ENCODE peak calls at places on chromosomes 4 and X, in seven cellular contexts. C, J, H, G, M, E and W are unnamed samples.

GRCh38 chrX:20144491-20144890 is 2.9 kb upstream of the EIF1AX start:
- DNase-seq in C (no peak), J (peak; percentile 73), H (peak; percentile 8), G (no peak), M (no peak), E (no peak), W (no peak)

GRCh38 chrX:133980832-133981588 is 4.4 kb downstream of the GPC3 start:
- DNase-seq in C (no peak), J (no peak), H (peak; percentile 28), G (no peak), M (no peak), E (no peak), W (no peak)

GRCh38 chr4:14070289-14070880 is 442.9 kb upstream of the BOD1L1 start:
- DNase-seq in C (no peak), J (no peak), H (no peak), G (no peak), M (no peak), E (no peak), W (no peak)

GRCh38 chr4:32485976-32486375 is 1765.8 kb downstream of the PCDH7 start:
- DNase-seq in C (no peak), J (no peak), H (peak; percentile 41), G (no peak), M (no peak), E (no peak), W (no peak)

GRCh38 chrX:39720945-39721344 is 376.8 kb downstream of the BCOR start:
- DNase-seq in C (no peak), J (no peak), H (peak; percentile 36), G (no peak), M (no peak), E (no peak), W (no peak)

GRCh38 chrX:20595928-20596550 is 329.3 kb upstream of the RPS6KA3 start:
- DNase-seq in C (no peak), J (peak; percentile 72), H (peak; percentile 25), G (no peak), M (no peak), E (no peak), W (no peak)

GRCh38 chrX:1389181-1389992 is 2.5 kb downstream of the SLC25A6 start:
- DNase-seq in C (no peak), J (no peak), H (no peak), G (peak; percentile 61), M (no peak), E (no peak), W (no peak)

GRCh38 chr4:1795304-1796195 is 2.5 kb downstream of the FGFR3 start:
- DNase-seq in C (no peak), J (no peak), H (no peak), G (no peak), M (no peak), E (no peak), W (no peak)

GRCh38 chr4:48620093-48620492 is 130.0 kb downstream of the ZAR1 start:
- DNase-seq in C (no peak), J (no peak), H (no peak), G (no peak), M (no peak), E (no peak), W (no peak)

GRCh38 chr4:181685911-181686310 is 557.3 kb upstream of the TENM3 start:
- DNase-seq in C (no peak), J (no peak), H (peak; percentile 68), G (no peak), M (no peak), E (no peak), W (no peak)

GRCh38 chr4:142452132-142452855 is 393.8 kb downstream of the INPP4B start:
- DNase-seq in C (no peak), J (peak; percentile 44), H (peak; percentile 21), G (no peak), M (no peak), E (no peak), W (no peak)

GRCh38 chr4:185778307-185778706 is 33.7 kb downstream of the SORBS2 start:
- DNase-seq in C (no peak), J (peak; percentile 41), H (peak; percentile 23), G (no peak), M (no peak), E (no peak), W (no peak)

GRCh38 chr4:36285784-36286480 is 4.5 kb downstream of the DTHD1 start:
- DNase-seq in C (peak; percentile 15), J (peak; percentile 67), H (no peak), G (no peak), M (no peak), E (peak; percentile 26), W (no peak)

GRCh38 chr4:66639361-66639760 is 905.9 kb downstream of the CENPC start:
- DNase-seq in C (no peak), J (peak; percentile 80), H (peak; percentile 38), G (no peak), M (no peak), E (no peak), W (no peak)

GRCh38 chr4:173919196-173919595 is 364.3 kb downstream of the FBXO8 start:
- DNase-seq in C (no peak), J (no peak), H (no peak), G (no peak), M (no peak), E (no peak), W (no peak)

GRCh38 chr4:83546796-83547195 is 10.9 kb downstream of the GPAT3 start:
- DNase-seq in C (no peak), J (no peak), H (peak; percentile 23), G (no peak), M (no peak), E (no peak), W (no peak)

GRCh38 chr4:101282076-101282844 is 65.1 kb downstream of the PPP3CA start:
- DNase-seq in C (no peak), J (no peak), H (no peak), G (no peak), M (no peak), E (no peak), W (peak; percentile 57)

GRCh38 chr4:184757810-184758209 is 23.9 kb upstream of the CENPU start:
- DNase-seq in C (no peak), J (no peak), H (peak; percentile 79), G (no peak), M (no peak), E (no peak), W (no peak)

GRCh38 chr4:159224412-159224811 is 121.5 kb downstream of the RAPGEF2 start:
- DNase-seq in C (no peak), J (no peak), H (no peak), G (no peak), M (no peak), E (no peak), W (no peak)

GRCh38 chr4:159227378-159227777 is 124.5 kb downstream of the RAPGEF2 start:
- DNase-seq in C (no peak), J (no peak), H (no peak), G (no peak), M (no peak), E (no peak), W (no peak)

GRCh38 chr4:159232465-159233106 is 129.7 kb downstream of the RAPGEF2 start:
- DNase-seq in C (no peak), J (no peak), H (no peak), G (no peak), M (no peak), E (no peak), W (no peak)

GRCh38 chr4:159229164-159229563 is 126.3 kb downstream of the RAPGEF2 start:
- DNase-seq in C (no peak), J (no peak), H (peak; percentile 70), G (no peak), M (no peak), E (no peak), W (no peak)

GRCh38 chr4:159227984-159228383 is 125.1 kb downstream of the RAPGEF2 start:
- DNase-seq in C (peak; percentile 48), J (no peak), H (peak; percentile 90), G (peak; percentile 80), M (no peak), E (no peak), W (no peak)
- H3K27ac ChIP-seq in C (no peak overlapping the region), J (no peak overlapping the region), H (peak overlapping the region; percentile 99), G (peak overlapping the region; percentile 65), M (no peak overlapping the region), E (no peak overlapping the region), W (no peak overlapping the region)

GRCh38 chr4:168830777-168831512 is 179.1 kb downstream of the CBR4 start:
- DNase-seq in C (no peak), J (peak; percentile 35), H (no peak), G (no peak), M (peak; percentile 64), E (no peak), W (no peak)

GRCh38 chr4:168832746-168833575 is 177.1 kb downstream of the CBR4 start:
- DNase-seq in C (no peak), J (no peak), H (no peak), G (peak; percentile 69), M (no peak), E (no peak), W (no peak)

GRCh38 chr4:168831919-168832745 is 177.9 kb downstream of the CBR4 start:
- DNase-seq in C (peak; percentile 32), J (peak; percentile 78), H (peak; percentile 83), G (peak; percentile 85), M (peak; percentile 81), E (peak; percentile 38), W (no peak)

GRCh38 chr4:168835880-168836454 is 174.1 kb downstream of the CBR4 start:
- DNase-seq in C (no peak), J (no peak), H (no peak), G (no peak), M (no peak), E (no peak), W (no peak)

GRCh38 chr4:168831585-168831918 is 178.5 kb downstream of the CBR4 start:
- DNase-seq in C (no peak), J (no peak), H (no peak), G (no peak), M (no peak), E (no peak), W (no peak)
- H3K27ac ChIP-seq in C (peak overlapping the region; percentile 67), J (peak overlapping the region; percentile 14), H (peak overlapping the region; percentile 92), G (peak overlapping the region; percentile 82), M (no peak overlapping the region), E (no peak overlapping the region), W (no peak overlapping the region)

GRCh38 chr4:176780995-176781738 is 11.6 kb downstream of the VEGFC start:
- DNase-seq in C (no peak), J (peak; percentile 87), H (peak; percentile 36), G (no peak), M (no peak), E (no peak), W (no peak)
- H3K27ac ChIP-seq in C (no peak overlapping the region), J (peak overlapping the region; percentile 85), H (no peak overlapping the region), G (peak overlapping the region; percentile 63), M (no peak overlapping the region), E (no peak overlapping the region), W (no peak overlapping the region)

DNA sequence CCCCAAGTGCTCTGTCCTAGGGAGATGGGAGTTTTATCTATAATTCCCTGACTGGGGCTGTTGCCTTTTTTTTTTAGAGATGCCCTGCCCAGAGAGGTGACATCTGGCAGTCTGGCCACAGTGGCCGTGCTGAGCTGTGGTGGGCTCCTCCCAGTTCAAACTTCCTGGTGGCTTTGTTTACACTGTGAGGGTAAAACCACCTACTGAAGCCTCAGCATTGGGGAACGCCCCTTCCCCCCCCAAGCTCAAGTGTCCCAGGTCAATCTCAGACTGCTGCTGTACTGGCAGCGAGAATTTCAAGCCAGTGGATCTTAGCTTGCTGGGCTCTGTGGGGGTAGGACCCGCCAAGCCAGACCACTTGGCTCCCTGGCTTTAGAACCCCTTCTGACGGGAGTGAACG is 38.3 kb upstream of the CBLL2 start:
- DNase-seq in C (no peak), J (no peak), H (no peak), G (no peak), M (no peak), E (no peak), W (no peak)
- H3K27ac ChIP-seq in C (no peak overlapping the region), J (no peak overlapping the region), H (no peak overlapping the region), G (no peak overlapping the region), M (no peak overlapping the region), E (no peak overlapping the region), W (no peak overlapping the region)

GRCh38 chr4:41878991-41879491 is 56.2 kb upstream of the TMEM33 start:
- DNase-seq in C (no peak), J (no peak), H (no peak), G (no peak), M (no peak), E (no peak), W (no peak)
- H3K27ac ChIP-seq in C (no peak overlapping the region), J (no peak overlapping the region), H (no peak overlapping the region), G (no peak overlapping the region), M (no peak overlapping the region), E (no peak overlapping the region), W (no peak overlapping the region)